ENCODE peak calls at places on chromosomes 7 and 10, in five cellular contexts. G is WTC11, M is pons, P is epithelial cell of proximal tubule, A is psoas muscle. C is an unnamed sample.

GRCh38 chr10:124708922-124709520 is 35.2 kb downstream of the FAM53B start:
- DNase-seq in G (no peak), M (no peak), P (no peak), A (peak), C (no peak)

GRCh38 chr10:58967551-58968418 is 208.7 kb upstream of the PHYHIPL start:
- DNase-seq in G (peak), M (peak), P (no peak), A (no peak), C (no peak)

GRCh38 chr7:8065356-8065813 is 96.8 kb downstream of the GLCCI1 start:
- DNase-seq in G (no peak), M (no peak), P (no peak), A (no peak), C (peak)

GRCh38 chr10:785539-786214 is 96.2 kb upstream of the DIP2C start:
- DNase-seq in G (no peak), M (no peak), P (no peak), A (peak), C (no peak)

GRCh38 chr7:127706766-127707165 is 54.8 kb downstream of the SND1 start:
- DNase-seq in G (no peak), M (no peak), P (no peak), A (no peak), C (no peak)

GRCh38 chr7:108420482-108420908 is 35.7 kb downstream of the NRCAM start:
- DNase-seq in G (no peak), M (no peak), P (no peak), A (no peak), C (no peak)

GRCh38 chr10:62244785-62245595 is 23.7 kb downstream of the RTKN2 start:
- DNase-seq in G (no peak), M (peak), P (no peak), A (no peak), C (peak)

GRCh38 chr10:133068741-133069525 is 18.8 kb upstream of the ADGRA1 start:
- DNase-seq in G (no peak), M (no peak), P (no peak), A (no peak), C (no peak)

GRCh38 chr7:16891338-16891737 is 9.6 kb upstream of the AGR3 start:
- DNase-seq in G (no peak), M (peak), P (no peak), A (no peak), C (peak)

C was measured in IMR-90.